ENCODE peak calls at places on chromosomes 2 and 18, in six cellular contexts. Q, D, Y, F, H and J are unnamed samples.

GRCh38 chr2:215529271-215529670 is 93.4 kb upstream of the FN1 start:
- DNase-seq in Q (peak), D (no peak), Y (no peak), F (no peak), H (no peak), J (no peak)

GRCh38 chr2:159137511-159138101 is 148.9 kb downstream of the WDSUB1 start:
- DNase-seq in Q (no peak), D (no peak), Y (no peak), F (no peak), H (no peak), J (peak)

GRCh38 chr2:236971131-236971850 is 114.4 kb upstream of the COPS8 start:
- DNase-seq in Q (no peak), D (no peak), Y (no peak), F (peak), H (no peak), J (no peak)

GRCh38 chr2:212919238-212919637 is 232.2 kb downstream of the IKZF2 start:
- DNase-seq in Q (no peak), D (no peak), Y (no peak), F (no peak), H (no peak), J (no peak)

GRCh38 chr2:109353806-109354745 is 225.1 kb downstream of the SH3RF3 start:
- DNase-seq in Q (no peak), D (no peak), Y (no peak), F (no peak), H (no peak), J (no peak)

GRCh38 chr18:79518028-79518682 is 122.4 kb downstream of the NFATC1 start:
- DNase-seq in Q (no peak), D (no peak), Y (no peak), F (no peak), H (no peak), J (no peak)

GRCh38 chr2:11123001-11123809 is 32.1 kb upstream of the SLC66A3 start:
- DNase-seq in Q (no peak), D (no peak), Y (no peak), F (no peak), H (no peak), J (no peak)

GRCh38 chr2:76128622-76129021 is 417.9 kb upstream of the GCFC2 start:
- DNase-seq in Q (no peak), D (no peak), Y (no peak), F (no peak), H (no peak), J (no peak)

GRCh38 chr2:166831930-166832329 is 56.4 kb upstream of the XIRP2 start:
- DNase-seq in Q (no peak), D (no peak), Y (no peak), F (no peak), H (no peak), J (no peak)

GRCh38 chr2:218781691-218782528 is at the start of gene CYP27A1:
- DNase-seq in Q (no peak), D (peak), Y (peak), F (peak), H (peak), J (no peak)

GRCh38 chr2:172972005-172972619 is 103.5 kb upstream of the MAP3K20 start:
- DNase-seq in Q (peak), D (peak), Y (peak), F (peak), H (peak), J (peak)

GRCh38 chr2:65053199-65053598 is 3.0 kb upstream of the CEP68 start:
- DNase-seq in Q (no peak), D (no peak), Y (no peak), F (no peak), H (no peak), J (no peak)
- TF ChIP-seq POLR2A in Q (no peak), D (no peak), Y (no peak), F (no peak), H (no peak), J (no peak)

DNA sequence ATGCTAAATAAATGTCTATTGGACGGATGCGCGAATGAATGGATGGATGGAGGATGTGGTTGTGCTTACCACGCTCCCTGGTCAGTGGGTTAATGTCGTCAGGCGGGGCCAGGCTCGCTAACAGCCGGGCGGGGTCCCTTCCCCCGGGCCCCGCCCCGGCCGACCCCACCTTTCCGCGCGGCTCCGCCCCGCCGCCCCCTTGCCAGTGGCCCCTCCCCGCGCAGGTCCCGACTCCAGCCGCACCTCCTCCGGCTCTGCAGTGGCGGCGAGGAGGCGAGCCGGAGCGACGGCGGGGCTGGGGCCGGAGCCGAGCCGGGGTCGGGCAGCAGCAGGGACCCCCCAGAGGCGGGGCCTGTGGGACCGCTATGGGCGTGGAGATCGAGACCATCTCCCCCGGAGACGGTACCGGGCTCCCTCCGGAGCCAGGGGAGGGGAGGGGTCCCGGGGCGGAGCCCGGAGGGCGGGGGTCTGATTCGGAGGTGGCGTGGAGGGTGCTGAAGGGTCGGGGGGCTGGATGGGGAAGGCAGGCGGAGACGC is at the start of gene FKBP1B:
- DNase-seq in Q (peak), D (peak), Y (peak), F (no peak), H (peak), J (peak)
- TF ChIP-seq POLR2A in Q (peak), D (peak), Y (no peak), F (no peak), H (no peak), J (no peak)

GRCh38 chr2:152647417-152648010 is 69.7 kb downstream of the PRPF40A start:
- DNase-seq in Q (no peak), D (peak), Y (peak), F (peak), H (peak), J (no peak)

GRCh38 chr2:152648336-152648735 is 68.9 kb downstream of the PRPF40A start:
- DNase-seq in Q (peak), D (no peak), Y (no peak), F (no peak), H (no peak), J (no peak)

GRCh38 chr2:152649997-152650396 is 67.3 kb downstream of the PRPF40A start:
- DNase-seq in Q (no peak), D (no peak), Y (no peak), F (no peak), H (no peak), J (no peak)

GRCh38 chr2:152651834-152652233 is 65.4 kb downstream of the PRPF40A start:
- DNase-seq in Q (no peak), D (no peak), Y (no peak), F (no peak), H (no peak), J (no peak)

GRCh38 chr2:152650768-152651371 is 66.4 kb downstream of the PRPF40A start:
- DNase-seq in Q (no peak), D (no peak), Y (no peak), F (no peak), H (no peak), J (no peak)
- TF ChIP-seq POLR2A in Q (no peak), D (no peak), Y (no peak), F (no peak), H (no peak), J (no peak)

GRCh38 chr2:67272195-67272594 is 124.9 kb upstream of the ETAA1 start:
- DNase-seq in Q (no peak), D (no peak), Y (no peak), F (no peak), H (no peak), J (no peak)

GRCh38 chr2:67277450-67277849 is 119.7 kb upstream of the ETAA1 start:
- DNase-seq in Q (no peak), D (peak), Y (no peak), F (no peak), H (no peak), J (no peak)
- TF ChIP-seq POLR2A in Q (no peak), D (no peak), Y (no peak), F (no peak), H (no peak), J (no peak)

GRCh38 chr2:202990501-202990900 is 24.2 kb upstream of the NBEAL1 start:
- DNase-seq in Q (no peak), D (no peak), Y (no peak), F (no peak), H (no peak), J (no peak)
- TF ChIP-seq POLR2A in Q (no peak), D (no peak), Y (no peak), F (no peak), H (no peak), J (no peak)

GRCh38 chr2:73268831-73269685 is 15.2 kb downstream of the FBXO41 start:
- DNase-seq in Q (peak), D (peak), Y (no peak), F (no peak), H (no peak), J (no peak)
- TF ChIP-seq POLR2A in Q (no peak), D (no peak), Y (no peak), F (no peak), H (no peak), J (no peak)

DNA sequence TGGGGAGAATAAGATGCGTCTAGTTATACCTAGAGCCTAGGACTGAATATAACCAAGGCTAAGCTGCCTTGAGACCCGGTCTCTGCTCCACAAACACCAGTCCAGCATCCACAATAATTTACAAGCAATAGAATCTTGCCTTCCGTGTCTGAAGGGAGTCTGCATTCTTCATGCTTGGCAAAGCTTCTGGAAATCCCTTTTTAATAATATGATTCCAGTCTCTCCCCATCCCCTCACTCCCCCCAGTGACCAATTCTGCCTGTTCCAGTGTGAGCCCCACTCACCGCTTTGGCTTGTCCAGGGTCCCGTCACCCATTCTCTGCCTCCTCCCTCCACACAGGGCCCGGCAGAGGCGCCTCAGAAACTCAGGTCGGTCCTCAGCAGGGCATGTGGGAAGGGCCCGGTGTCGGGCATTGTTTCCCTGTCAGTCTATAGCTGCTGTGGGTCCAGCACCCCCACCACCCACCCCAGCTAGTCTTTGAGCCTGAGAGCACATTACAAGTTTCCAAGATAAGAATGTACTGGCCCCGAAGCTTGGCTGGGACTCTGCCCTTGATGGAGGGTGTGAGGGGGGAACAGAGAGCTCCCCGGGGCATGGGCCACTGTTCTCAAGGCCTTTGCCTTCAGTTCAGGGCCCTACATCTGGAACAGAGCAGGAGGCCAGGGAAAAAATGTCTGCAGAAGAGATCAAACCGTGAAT is 129.7 kb upstream of the MYCN start:
- DNase-seq in Q (no peak), D (no peak), Y (no peak), F (peak), H (peak), J (no peak)
- TF ChIP-seq POLR2A in Q (no peak), D (no peak), Y (no peak), F (no peak), H (no peak), J (no peak)

DNA sequence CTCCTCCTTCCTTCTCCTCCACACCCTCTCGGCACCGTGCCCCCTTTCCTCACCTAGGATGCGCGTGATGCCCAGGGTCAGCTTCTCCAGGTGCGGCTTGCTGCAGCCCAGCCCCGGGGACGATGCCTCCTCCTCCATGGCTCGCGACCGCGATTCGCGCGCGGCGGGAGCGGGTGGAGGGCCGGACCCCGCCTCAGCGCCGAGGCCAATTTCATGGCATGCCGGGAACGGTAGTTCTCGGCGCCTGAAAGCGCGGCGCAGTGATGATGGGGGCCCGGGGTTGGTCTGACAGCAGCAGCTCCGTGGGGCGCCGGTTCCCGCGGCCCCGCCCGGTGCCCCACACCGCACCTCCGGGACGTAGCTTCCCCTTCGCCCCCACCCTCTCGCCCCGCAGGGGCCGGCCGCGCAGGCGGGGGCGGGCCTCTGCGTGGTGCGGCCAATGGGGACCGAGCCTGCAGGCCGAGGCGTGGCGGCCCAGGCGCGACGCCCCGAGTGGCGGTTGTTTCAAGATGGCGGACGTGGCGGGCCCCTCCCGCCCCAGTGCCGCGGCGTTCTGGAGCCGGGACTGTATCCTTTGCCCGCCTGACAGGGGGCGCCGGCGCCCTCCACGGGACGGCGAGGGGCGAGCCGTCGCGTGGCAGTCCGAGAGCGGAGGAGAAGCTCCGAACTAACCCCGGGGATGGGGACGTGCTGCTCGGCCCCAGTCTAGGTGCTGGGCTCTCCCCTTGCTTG is at the start of the genes KIAA1328 and TPGS2:
- DNase-seq in Q (peak), D (peak), Y (peak), F (peak), H (peak), J (peak)
- TF ChIP-seq POLR2A in Q (peak), D (peak), Y (peak), F (peak), H (peak), J (peak)

GRCh38 chr2:240434728-240435456 is 571 bp upstream of the GPC1 start:
- DNase-seq in Q (peak), D (peak), Y (peak), F (peak), H (peak), J (peak)
- TF ChIP-seq POLR2A in Q (peak), D (peak), Y (no peak), F (no peak), H (peak), J (no peak)